ENCODE peak calls at places on chromosomes 13 and 19, in six cellular contexts. One of them, this sample, is unnamed.

GRCh38 chr19:55472463-55472862 is 4.0 kb upstream of the ZNF628 start:
- DNase-seq in aorta: no peak
- DNase-seq in body of pancreas: no peak
- DNase-seq in endodermal cell: peak
- DNase-seq in breast epithelium: no peak
- DNase-seq in tibial nerve: no peak
- DNase-seq in this sample: no peak

GRCh38 chr19:46689358-46689757 is 27.6 kb downstream of the PRKD2 start:
- DNase-seq in aorta: no peak
- DNase-seq in body of pancreas: no peak
- DNase-seq in endodermal cell: no peak
- DNase-seq in breast epithelium: no peak
- DNase-seq in tibial nerve: no peak
- DNase-seq in this sample: no peak

GRCh38 chr19:5628470-5628869 is 5.6 kb downstream of the SAFB start:
- DNase-seq in aorta: no peak
- DNase-seq in body of pancreas: no peak
- DNase-seq in endodermal cell: no peak
- DNase-seq in breast epithelium: no peak
- DNase-seq in tibial nerve: no peak
- DNase-seq in this sample: no peak

GRCh38 chr13:110343241-110343865 is 36.3 kb downstream of the COL4A2 start:
- DNase-seq in aorta: no peak
- DNase-seq in body of pancreas: no peak
- DNase-seq in endodermal cell: no peak
- DNase-seq in breast epithelium: no peak
- DNase-seq in tibial nerve: no peak
- DNase-seq in this sample: no peak

GRCh38 chr13:91652389-91652788 is 254.0 kb downstream of the GPC5 start:
- DNase-seq in aorta: no peak
- DNase-seq in body of pancreas: no peak
- DNase-seq in endodermal cell: no peak
- DNase-seq in breast epithelium: no peak
- DNase-seq in tibial nerve: no peak
- DNase-seq in this sample: no peak

GRCh38 chr13:23458972-23459371 is 25.5 kb upstream of the SACS start:
- DNase-seq in aorta: no peak
- DNase-seq in body of pancreas: no peak
- DNase-seq in endodermal cell: no peak
- DNase-seq in breast epithelium: no peak
- DNase-seq in tibial nerve: no peak
- DNase-seq in this sample: no peak

GRCh38 chr13:100234006-100234405 is 145.1 kb downstream of the PCCA start:
- DNase-seq in aorta: no peak
- DNase-seq in body of pancreas: no peak
- DNase-seq in endodermal cell: no peak
- DNase-seq in breast epithelium: no peak
- DNase-seq in tibial nerve: no peak
- DNase-seq in this sample: no peak

GRCh38 chr13:112117258-112117954 is 50.5 kb downstream of the SOX1 start:
- DNase-seq in aorta: no peak
- DNase-seq in body of pancreas: no peak
- DNase-seq in endodermal cell: peak
- DNase-seq in breast epithelium: no peak
- DNase-seq in tibial nerve: no peak
- DNase-seq in this sample: no peak

GRCh38 chr13:65855276-65855675 is 1374.9 kb downstream of the PCDH9 start:
- DNase-seq in aorta: no peak
- DNase-seq in body of pancreas: no peak
- DNase-seq in endodermal cell: peak
- DNase-seq in breast epithelium: no peak
- DNase-seq in tibial nerve: no peak
- DNase-seq in this sample: no peak

GRCh38 chr19:46466536-46467199 is 4.7 kb downstream of the PNMA8A start:
- DNase-seq in aorta: peak
- DNase-seq in body of pancreas: no peak
- DNase-seq in endodermal cell: no peak
- DNase-seq in breast epithelium: no peak
- DNase-seq in tibial nerve: no peak
- DNase-seq in this sample: peak

GRCh38 chr19:50377051-50377441 is 789 bp downstream of the NR1H2 start:
- DNase-seq in aorta: no peak
- DNase-seq in body of pancreas: peak
- DNase-seq in endodermal cell: peak
- DNase-seq in breast epithelium: no peak
- DNase-seq in tibial nerve: no peak
- DNase-seq in this sample: no peak

GRCh38 chr13:74136089-74136658 is 2.0 kb upstream of the KLF12 start:
- DNase-seq in aorta: peak
- DNase-seq in body of pancreas: peak
- DNase-seq in endodermal cell: no peak
- DNase-seq in breast epithelium: peak
- DNase-seq in tibial nerve: no peak
- DNase-seq in this sample: peak

GRCh38 chr19:38321646-38322323 is 2.1 kb downstream of the KCNK6 start:
- DNase-seq in aorta: peak
- DNase-seq in body of pancreas: peak
- DNase-seq in endodermal cell: no peak
- DNase-seq in breast epithelium: no peak
- DNase-seq in tibial nerve: no peak
- DNase-seq in this sample: peak

GRCh38 chr19:16846901-16847300 is 17.7 kb downstream of the SIN3B start:
- DNase-seq in aorta: no peak
- DNase-seq in body of pancreas: no peak
- DNase-seq in endodermal cell: no peak
- DNase-seq in breast epithelium: no peak
- DNase-seq in tibial nerve: no peak
- DNase-seq in this sample: no peak

GRCh38 chr13:20161951-20162300 is 1.1 kb upstream of the GJA3 start:
- DNase-seq in aorta: no peak
- DNase-seq in body of pancreas: no peak
- DNase-seq in endodermal cell: peak
- DNase-seq in breast epithelium: no peak
- DNase-seq in tibial nerve: no peak
- DNase-seq in this sample: no peak

GRCh38 chr13:20157387-20157786 is 3.5 kb downstream of the GJA3 start:
- DNase-seq in aorta: no peak
- DNase-seq in body of pancreas: no peak
- DNase-seq in endodermal cell: peak
- DNase-seq in breast epithelium: no peak
- DNase-seq in tibial nerve: no peak
- DNase-seq in this sample: no peak

GRCh38 chr13:20161275-20161950 is 561 bp upstream of the GJA3 start:
- DNase-seq in aorta: no peak
- DNase-seq in body of pancreas: no peak
- DNase-seq in endodermal cell: peak
- DNase-seq in breast epithelium: no peak
- DNase-seq in tibial nerve: no peak
- DNase-seq in this sample: no peak

GRCh38 chr13:20160346-20161274 is at the start of gene GJA3:
- DNase-seq in aorta: no peak
- DNase-seq in body of pancreas: peak
- DNase-seq in endodermal cell: peak
- DNase-seq in breast epithelium: no peak
- DNase-seq in tibial nerve: no peak
- DNase-seq in this sample: peak

GRCh38 chr13:20159646-20160345 is 1.1 kb downstream of the GJA3 start:
- DNase-seq in aorta: no peak
- DNase-seq in body of pancreas: no peak
- DNase-seq in endodermal cell: peak
- DNase-seq in breast epithelium: no peak
- DNase-seq in tibial nerve: no peak
- DNase-seq in this sample: no peak
- H3K4me3 ChIP-seq in aorta: no peak
- H3K4me3 ChIP-seq in body of pancreas: no peak
- H3K4me3 ChIP-seq in endodermal cell: peak
- H3K4me3 ChIP-seq in breast epithelium: no peak
- H3K4me3 ChIP-seq in tibial nerve: no peak
- H3K4me3 ChIP-seq in this sample: peak

DNA sequence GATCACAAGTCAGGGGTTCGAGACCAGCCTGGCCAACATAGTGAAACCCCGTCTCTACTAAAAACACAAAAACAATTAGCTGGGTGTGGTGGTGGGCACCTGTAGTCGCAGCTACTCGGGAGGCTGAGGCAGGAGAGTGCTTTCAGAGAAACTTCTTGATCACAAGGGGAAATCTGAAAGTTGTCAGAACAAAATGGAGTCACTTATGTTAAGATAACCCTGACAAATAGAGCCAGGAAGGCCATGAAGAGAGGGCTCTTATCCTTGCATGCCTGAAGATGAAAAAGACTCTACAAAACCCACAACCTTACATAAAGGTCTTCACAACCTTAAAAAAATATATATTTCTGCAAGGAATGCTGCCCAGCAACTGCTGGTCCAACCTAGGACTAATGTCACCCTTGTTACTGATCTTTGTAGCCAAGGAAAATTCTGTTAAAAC is 1.2 kb downstream of the CARD8 start:
- DNase-seq in aorta: no peak
- DNase-seq in body of pancreas: no peak
- DNase-seq in endodermal cell: no peak
- DNase-seq in breast epithelium: no peak
- DNase-seq in tibial nerve: no peak
- DNase-seq in this sample: no peak
- H3K4me3 ChIP-seq in aorta: no peak
- H3K4me3 ChIP-seq in body of pancreas: no peak
- H3K4me3 ChIP-seq in endodermal cell: peak
- H3K4me3 ChIP-seq in breast epithelium: peak
- H3K4me3 ChIP-seq in tibial nerve: no peak
- H3K4me3 ChIP-seq in this sample: peak

GRCh38 chr19:784541-784940 is 12.7 kb upstream of the PTBP1 start:
- DNase-seq in aorta: no peak
- DNase-seq in body of pancreas: no peak
- DNase-seq in endodermal cell: no peak
- DNase-seq in breast epithelium: no peak
- DNase-seq in tibial nerve: no peak
- DNase-seq in this sample: no peak
- H3K4me3 ChIP-seq in aorta: no peak
- H3K4me3 ChIP-seq in body of pancreas: no peak
- H3K4me3 ChIP-seq in endodermal cell: peak
- H3K4me3 ChIP-seq in breast epithelium: no peak
- H3K4me3 ChIP-seq in tibial nerve: no peak
- H3K4me3 ChIP-seq in this sample: peak

GRCh38 chr13:98509271-98510155 is 67.4 kb downstream of the STK24 start:
- DNase-seq in aorta: peak
- DNase-seq in body of pancreas: no peak
- DNase-seq in endodermal cell: no peak
- DNase-seq in breast epithelium: no peak
- DNase-seq in tibial nerve: no peak
- DNase-seq in this sample: peak
- H3K4me3 ChIP-seq in aorta: no peak
- H3K4me3 ChIP-seq in body of pancreas: no peak
- H3K4me3 ChIP-seq in endodermal cell: no peak
- H3K4me3 ChIP-seq in breast epithelium: no peak
- H3K4me3 ChIP-seq in tibial nerve: no peak
- H3K4me3 ChIP-seq in this sample: no peak

GRCh38 chr19:23792784-23793183 is 34.1 kb upstream of the ZNF681 start:
- DNase-seq in aorta: no peak
- DNase-seq in body of pancreas: no peak
- DNase-seq in endodermal cell: no peak
- DNase-seq in breast epithelium: no peak
- DNase-seq in tibial nerve: no peak
- DNase-seq in this sample: no peak
- H3K4me3 ChIP-seq in aorta: no peak
- H3K4me3 ChIP-seq in body of pancreas: no peak
- H3K4me3 ChIP-seq in endodermal cell: no peak
- H3K4me3 ChIP-seq in breast epithelium: no peak
- H3K4me3 ChIP-seq in tibial nerve: no peak
- H3K4me3 ChIP-seq in this sample: no peak

GRCh38 chr13:75871059-75871458 is 234.9 kb downstream of the LMO7 start:
- DNase-seq in aorta: no peak
- DNase-seq in body of pancreas: no peak
- DNase-seq in endodermal cell: no peak
- DNase-seq in breast epithelium: no peak
- DNase-seq in tibial nerve: no peak
- DNase-seq in this sample: no peak
- H3K4me3 ChIP-seq in aorta: peak
- H3K4me3 ChIP-seq in body of pancreas: no peak
- H3K4me3 ChIP-seq in endodermal cell: no peak
- H3K4me3 ChIP-seq in breast epithelium: peak
- H3K4me3 ChIP-seq in tibial nerve: peak
- H3K4me3 ChIP-seq in this sample: peak

This sample was measured in left ventricle myocardium inferior.